ENCODE peak calls at places on chromosomes 2 and 18, in ten cellular contexts. R is fibroblast of pulmonary artery; W is Caki2; I is NCI-H82; X is CD4-positive, alpha-beta memory T cell; E is psoas muscle; Q is progenitor cell of endocrine pancreas; Y is stimulated activated CD4-positive, alpha-beta T cell treated with anti-CD3 and anti-CD28 coated beads, Interleukin-15, amount 100 ng/mL, for 24 hours; L is left colon; H is ACHN. D is an unnamed sample.

GRCh38 chr2:34838408-34838807 is 1239.3 kb upstream of the FAM98A start:
- DNase-seq in E (no peak), R (no peak), X (no peak), H (no peak), I (no peak), Y (no peak), L (no peak), Q (no peak), W (no peak), D (no peak)

GRCh38 chr18:48342125-48342524 is 67.1 kb downstream of the ZBTB7C start:
- DNase-seq in I (no peak), W (no peak), H (no peak), E (no peak), Y (no peak), R (no peak), L (no peak), Q (no peak), X (no peak), D (no peak)

GRCh38 chr2:43024515-43024962 is 201.9 kb downstream of the ZFP36L2 start:
- DNase-seq in H (peak; percentile 64), R (peak; percentile 66), L (peak; percentile 73), X (peak; percentile 17), E (peak; percentile 74), W (peak; percentile 35), Y (peak; percentile 53), I (peak; percentile 80), Q (peak; percentile 49), D (peak; percentile 51)

GRCh38 chr2:144237845-144238637 is 281.9 kb downstream of the ZEB2 start:
- DNase-seq in Q (no peak), Y (no peak), E (no peak), R (peak; percentile 17), L (no peak), W (no peak), I (peak; percentile 15), X (no peak), H (no peak), D (no peak)

GRCh38 chr2:64963719-64964118 is 25.5 kb upstream of the SLC1A4 start:
- DNase-seq in I (no peak), X (no peak), Y (no peak), E (no peak), L (no peak), Q (no peak), R (no peak), W (peak; percentile 46), H (no peak), D (no peak)

GRCh38 chr2:161406316-161406715 is 9.8 kb upstream of the TBR1 start:
- DNase-seq in I (no peak), E (no peak), Q (no peak), Y (no peak), L (no peak), W (no peak), H (no peak), R (no peak), X (no peak), D (no peak)

GRCh38 chr2:19651466-19651865 is 250.3 kb downstream of the TTC32 start:
- DNase-seq in X (no peak), W (no peak), Y (no peak), E (no peak), Q (no peak), L (no peak), I (no peak), H (no peak), R (no peak), D (no peak)

GRCh38 chr2:203453858-203454451 is 81.1 kb downstream of the RAPH1 start:
- DNase-seq in X (peak; percentile 44), W (peak; percentile 27), E (no peak), Q (no peak), L (no peak), R (peak; percentile 80), H (peak; percentile 70), Y (peak; percentile 21), I (peak; percentile 65), D (peak; percentile 72)

GRCh38 chr2:205347899-205348298 is 334.4 kb upstream of the NRP2 start:
- DNase-seq in Q (no peak), I (no peak), Y (no peak), H (no peak), L (no peak), R (no peak), X (no peak), W (no peak), E (no peak), D (no peak)

GRCh38 chr2:111668274-111668616 is 215.7 kb downstream of the ANAPC1 start:
- DNase-seq in H (no peak), W (no peak), Q (no peak), L (no peak), E (no peak), X (no peak), I (no peak), Y (no peak), R (no peak), D (no peak)

GRCh38 chr2:70999362-70999761 is 4.7 kb upstream of the TEX261 start:
- DNase-seq in L (peak; percentile 23), H (no peak), W (no peak), Y (no peak), X (no peak), E (no peak), R (no peak), I (no peak), Q (no peak), D (no peak)

GRCh38 chr2:38239452-38239851 is 137.6 kb downstream of the ATL2 start:
- DNase-seq in Y (no peak), L (no peak), I (no peak), E (no peak), R (no peak), Q (no peak), W (no peak), H (no peak), X (no peak), D (no peak)

GRCh38 chr2:200104015-200104414 is 148.6 kb downstream of the MAIP1 start:
- DNase-seq in W (no peak), X (no peak), Y (no peak), Q (no peak), R (peak; percentile 29), L (no peak), H (no peak), E (no peak), I (no peak), D (peak; percentile 84)

GRCh38 chr2:27807476-27807875 is 36.0 kb downstream of the MRPL33 start:
- DNase-seq in W (peak; percentile 67), Y (peak; percentile 23), R (peak; percentile 63), E (no peak), L (no peak), Q (no peak), I (peak; percentile 39), H (peak; percentile 57), X (peak; percentile 3), D (peak; percentile 46)

GRCh38 chr2:181371195-181371594 is 86.0 kb upstream of the ITGA4 start:
- DNase-seq in I (no peak), W (no peak), Q (no peak), E (no peak), Y (no peak), H (no peak), X (no peak), R (no peak), L (no peak), D (no peak)

GRCh38 chr2:237895544-237896506 is 36.4 kb downstream of the RAMP1 start:
- DNase-seq in L (peak; percentile 70), H (no peak), R (no peak), W (no peak), E (peak; percentile 93), Q (no peak), I (peak; percentile 35), X (no peak), Y (no peak), D (no peak)

GRCh38 chr2:206164261-206164862 is 4.7 kb downstream of the EEF1B2 start:
- DNase-seq in I (peak; percentile 53), R (peak; percentile 62), H (peak; percentile 61), E (no peak), X (peak; percentile 22), L (no peak), Q (peak; percentile 24), Y (peak; percentile 25), W (no peak), D (peak; percentile 20)

GRCh38 chr2:222479855-222480254 is 55.5 kb downstream of the SGPP2 start:
- DNase-seq in Y (no peak), Q (no peak), R (no peak), E (no peak), X (no peak), W (no peak), H (no peak), I (no peak), L (no peak), D (peak; percentile 9)

GRCh38 chr2:12106440-12107080 is 360.1 kb downstream of the LPIN1 start:
- DNase-seq in X (no peak), H (peak; percentile 95), Q (no peak), E (peak; percentile 86), I (no peak), L (peak; percentile 36), R (peak; percentile 98), Y (peak; percentile 72), W (peak; percentile 10), D (peak; percentile 100)

GRCh38 chr18:69948919-69949537 is 1.4 kb upstream of the CD226 start:
- DNase-seq in Y (peak; percentile 80), X (no peak), L (peak; percentile 53), R (peak; percentile 62), W (no peak), E (no peak), H (no peak), I (no peak), Q (no peak), D (no peak)

GRCh38 chr18:37956902-37957301 is 391.3 kb upstream of the CELF4 start:
- DNase-seq in I (no peak), L (no peak), X (no peak), W (no peak), R (no peak), H (no peak), E (no peak), Q (no peak), Y (no peak), D (no peak)

GRCh38 chr2:102950547-102950946 is 188.7 kb downstream of the TMEM182 start:
- DNase-seq in Q (no peak), H (no peak), R (no peak), X (no peak), L (no peak), I (no peak), W (no peak), Y (no peak), E (no peak), D (no peak)

GRCh38 chr18:48270929-48271328 is 138.3 kb downstream of the ZBTB7C start:
- DNase-seq in I (no peak), Q (no peak), E (no peak), L (no peak), H (peak; percentile 39), Y (no peak), X (no peak), W (peak; percentile 56), R (no peak), D (no peak)

GRCh38 chr2:96305091-96305978 is at the start of gene SNRNP200:
- DNase-seq in W (peak; percentile 84), R (peak; percentile 80), X (peak; percentile 94), Y (peak; percentile 95), Q (peak; percentile 63), L (peak; percentile 86), H (peak; percentile 90), I (peak; percentile 94), E (peak; percentile 94), D (peak; percentile 79)

GRCh38 chr2:240982821-240983281 is 15.6 kb upstream of the SNED1 start:
- DNase-seq in L (peak; percentile 16), H (no peak), E (peak; percentile 31), W (no peak), Q (no peak), X (no peak), I (no peak), Y (no peak), R (no peak), D (no peak)